ENCODE peak calls at places on chromosomes 2 and 18, in five cellular contexts. U, Z, N, L and E are unnamed samples.
A peak's percentile ranks its signal among the peaks of the same experiment; 100 is the strongest.

GRCh38 chr2:20935168-20935567 is 108.7 kb downstream of the APOB start:
- DNase-seq in U (no peak), Z (no peak), N (no peak), L (no peak), E (no peak)

GRCh38 chr18:5297582-5297981 is 2.1 kb upstream of the ZBTB14 start:
- DNase-seq in U (no peak), Z (no peak), N (no peak), L (no peak), E (no peak)

GRCh38 chr2:207283356-207283755 is 117.6 kb upstream of the KLF7 start:
- DNase-seq in U (peak; percentile 45), Z (no peak), N (no peak), L (no peak), E (no peak)

GRCh38 chr18:74731097-74731496 is 133.4 kb downstream of the ZNF407 start:
- DNase-seq in U (no peak), Z (no peak), N (no peak), L (no peak), E (no peak)

GRCh38 chr2:228602277-228602676 is 420.8 kb upstream of the SPHKAP start:
- DNase-seq in U (no peak), Z (no peak), N (no peak), L (no peak), E (no peak)

GRCh38 chr2:81093031-81093430 is 788.5 kb upstream of the LRRTM1 start:
- DNase-seq in U (no peak), Z (no peak), N (no peak), L (no peak), E (no peak)

GRCh38 chr2:69779258-69779989 is 37.5 kb downstream of the ANXA4 start:
- DNase-seq in U (no peak), Z (no peak), N (no peak), L (no peak), E (no peak)

GRCh38 chr2:144515694-144516416 is 4.1 kb downstream of the ZEB2 start:
- DNase-seq in U (peak; percentile 52), Z (no peak), N (peak; percentile 61), L (no peak), E (no peak)

GRCh38 chr18:50836521-50836957 is 16.7 kb upstream of the MRO start:
- DNase-seq in U (no peak), Z (no peak), N (no peak), L (no peak), E (no peak)

GRCh38 chr2:239239607-239240479 is 161.0 kb downstream of the HDAC4 start:
- DNase-seq in U (no peak), Z (no peak), N (no peak), L (no peak), E (no peak)

GRCh38 chr2:47336259-47337238 is 66.4 kb upstream of the MSH2 start:
- DNase-seq in U (no peak), Z (no peak), N (no peak), L (no peak), E (no peak)

GRCh38 chr2:113979172-113980128 is 89.6 kb downstream of the ACTR3 start:
- DNase-seq in U (no peak), Z (peak; percentile 70), N (no peak), L (no peak), E (peak; percentile 35)

GRCh38 chr2:72828840-72829507 is 3.1 kb upstream of the EXOC6B start:
- DNase-seq in U (no peak), Z (no peak), N (no peak), L (no peak), E (no peak)

GRCh38 chr2:203672856-203673255 is 33.6 kb upstream of the CD28 start:
- DNase-seq in U (no peak), Z (no peak), N (no peak), L (no peak), E (no peak)

GRCh38 chr2:165238295-165238694 is 919 bp upstream of the SCN2A start:
- DNase-seq in U (no peak), Z (no peak), N (peak; percentile 75), L (no peak), E (no peak)

GRCh38 chr18:13547347-13547746 is 179.0 kb downstream of the FAM210A start:
- DNase-seq in U (no peak), Z (no peak), N (no peak), L (no peak), E (no peak)

GRCh38 chr2:102520801-102521200 is 47.8 kb downstream of the SLC9A4 start:
- DNase-seq in U (no peak), Z (no peak), N (no peak), L (no peak), E (no peak)

GRCh38 chr2:176636376-176636775 is 367.1 kb downstream of the MTX2 start:
- DNase-seq in U (no peak), Z (no peak), N (no peak), L (no peak), E (no peak)

GRCh38 chr2:73141896-73142295 is 29.1 kb upstream of the RAB11FIP5 start:
- DNase-seq in U (no peak), Z (no peak), N (no peak), L (no peak), E (no peak)

GRCh38 chr18:80022613-80023012 is 11.6 kb upstream of the RBFA start:
- DNase-seq in U (no peak), Z (no peak), N (peak; percentile 54), L (no peak), E (no peak)
- H3K9me3 ChIP-seq in U (peaks cover 19% of the 10 kb centered on the region), Z (peaks cover 62% of the 10 kb centered on the region), N (no peaks in the 10 kb centered on the region), L (peaks cover 8% of the 10 kb centered on the region), E (peaks cover 9% of the 10 kb centered on the region)

DNA sequence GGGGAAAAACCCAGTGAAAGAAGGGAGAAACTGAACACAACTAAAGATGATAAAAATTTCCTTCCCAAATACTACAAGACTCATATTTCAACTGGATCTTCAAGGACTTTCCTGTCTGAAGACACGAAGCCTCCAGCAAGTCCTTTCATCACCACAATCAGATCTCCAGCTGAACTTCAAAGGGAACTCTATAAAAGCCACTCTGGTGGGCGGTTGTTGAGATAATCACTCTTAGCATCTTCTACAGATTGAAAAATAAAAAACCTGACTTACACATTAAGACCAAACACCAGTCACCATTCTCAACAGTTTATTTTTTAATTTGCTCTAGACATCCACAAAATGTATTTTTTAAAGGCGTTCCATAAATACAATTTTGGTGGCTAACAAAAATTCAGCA is 4.4 kb downstream of the REV1 start:
- DNase-seq in U (no peak), Z (no peak), N (no peak), L (no peak), E (no peak)
- H3K27me3 ChIP-seq in U (no peaks in the 10 kb centered on the region), Z (no peaks in the 10 kb centered on the region), N (no peaks in the 10 kb centered on the region), L (no peaks in the 10 kb centered on the region), E (no peaks in the 10 kb centered on the region)

GRCh38 chr18:70961933-70962332 is 673.1 kb downstream of the SOCS6 start:
- DNase-seq in U (no peak), Z (no peak), N (no peak), L (no peak), E (no peak)
- H3K9me3 ChIP-seq in U (no peaks in the 10 kb centered on the region), Z (no peaks in the 10 kb centered on the region), N (no peaks in the 10 kb centered on the region), L (no peaks in the 10 kb centered on the region), E (peaks cover 9% of the 10 kb centered on the region)

GRCh38 chr2:235080108-235080507 is 128.3 kb downstream of the SH3BP4 start:
- DNase-seq in U (no peak), Z (no peak), N (no peak), L (no peak), E (no peak)

GRCh38 chr2:235085476-235085875 is 133.7 kb downstream of the SH3BP4 start:
- DNase-seq in U (no peak), Z (no peak), N (no peak), L (no peak), E (no peak)

GRCh38 chr2:235084424-235084823 is 132.6 kb downstream of the SH3BP4 start:
- DNase-seq in U (no peak), Z (no peak), N (no peak), L (no peak), E (no peak)

GRCh38 chr2:235083822-235084221 is 132.0 kb downstream of the SH3BP4 start:
- DNase-seq in U (no peak), Z (no peak), N (no peak), L (no peak), E (no peak)

DNA sequence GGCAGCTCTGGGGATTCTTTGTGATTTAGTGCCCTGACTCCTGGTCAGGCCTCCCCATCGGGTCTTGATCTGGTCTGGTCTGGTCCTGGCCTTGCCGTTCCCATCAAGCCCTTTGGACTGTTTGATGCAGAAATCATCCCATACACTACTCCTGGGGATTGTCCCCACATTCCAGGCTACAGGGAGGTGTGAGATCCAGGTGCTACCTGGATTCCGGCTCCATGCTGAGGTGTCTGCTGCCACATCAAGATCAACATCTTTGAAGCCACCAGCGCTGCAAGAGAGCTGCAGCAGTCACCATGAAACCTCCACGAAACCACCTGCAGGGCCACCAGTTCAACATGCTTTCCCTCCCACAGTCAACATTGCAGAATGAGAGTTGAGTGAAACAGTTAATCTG is 131.1 kb downstream of the SH3BP4 start:
- DNase-seq in U (no peak), Z (no peak), N (no peak), L (no peak), E (no peak)
- H3K27me3 ChIP-seq in U (no peaks in the 10 kb centered on the region), Z (peaks cover 2% of the 10 kb centered on the region), N (no peaks in the 10 kb centered on the region), L (peaks cover 24% of the 10 kb centered on the region), E (no peaks in the 10 kb centered on the region)